ENCODE peak calls at places on chromosomes 7 and 10, in ten cellular contexts. Z is CD8-positive, alpha-beta T cell; L is fibroblast of mammary gland; B is endothelial cell; V is retinal pigment epithelial cell; P is neural crest cell; M is tibial artery; S is GM13977; F is A549; X is B cell. C is an unnamed sample.

GRCh38 chr7:6545398-6546126 is 5.7 kb downstream of the GRID2IP start:
- DNase-seq in S (no peak), L (no peak), V (no peak), X (no peak), M (no peak), F (no peak), B (no peak), Z (no peak), P (no peak), C (no peak)

GRCh38 chr7:47329320-47329926 is 252.5 kb downstream of the TNS3 start:
- DNase-seq in S (no peak), M (no peak), V (no peak), F (no peak), P (no peak), X (no peak), Z (no peak), B (peak), L (no peak), C (no peak)

GRCh38 chr7:149846436-149847046 is 8.4 kb downstream of the ZNF862 start:
- DNase-seq in V (no peak), M (no peak), S (peak), L (no peak), Z (no peak), F (no peak), X (no peak), P (no peak), B (no peak), C (no peak)

GRCh38 chr10:28686835-28687682 is 9.7 kb downstream of the BAMBI start:
- DNase-seq in V (no peak), X (no peak), P (no peak), L (no peak), M (no peak), S (no peak), F (no peak), Z (no peak), B (no peak), C (no peak)

GRCh38 chr7:94272821-94273583 is 121.7 kb upstream of the COL1A2 start:
- DNase-seq in S (no peak), X (no peak), M (no peak), B (no peak), P (no peak), Z (no peak), L (no peak), F (no peak), V (no peak), C (no peak)

GRCh38 chr10:17751781-17752445 is at the start of gene TMEM236:
- DNase-seq in S (no peak), F (no peak), X (no peak), Z (no peak), V (no peak), L (no peak), P (no peak), B (no peak), M (no peak), C (no peak)

GRCh38 chr10:120019568-120019967 is 127.0 kb downstream of the SEC23IP start:
- DNase-seq in X (no peak), S (no peak), Z (no peak), L (no peak), M (no peak), B (no peak), F (no peak), P (no peak), V (no peak), C (no peak)

GRCh38 chr10:42596196-42596595 is 42.2 kb downstream of the ZNF33B start:
- DNase-seq in Z (no peak), L (no peak), P (no peak), F (no peak), V (no peak), S (no peak), X (no peak), B (no peak), M (no peak), C (no peak)

GRCh38 chr7:74017122-74017521 is 10.9 kb upstream of the ELN start:
- DNase-seq in B (no peak), L (no peak), V (no peak), F (no peak), Z (no peak), M (no peak), P (no peak), S (no peak), X (no peak), C (no peak)

GRCh38 chr10:52319926-52320325 is 5.8 kb downstream of the DKK1 start:
- DNase-seq in P (no peak), X (no peak), F (no peak), B (no peak), Z (no peak), M (no peak), V (no peak), S (no peak), L (peak), C (no peak)

GRCh38 chr10:48690791-48691660 is 6.4 kb downstream of the WDFY4 start:
- DNase-seq in F (no peak), V (no peak), S (no peak), X (peak), Z (no peak), B (no peak), L (no peak), P (no peak), M (no peak), C (no peak)

GRCh38 chr10:78578929-78579328 is 489.8 kb upstream of the ZMIZ1 start:
- DNase-seq in F (no peak), B (no peak), P (no peak), Z (no peak), V (no peak), M (no peak), X (peak), L (peak), S (no peak), C (peak)

GRCh38 chr10:127552446-127552845 is 3.3 kb downstream of the NPS start:
- DNase-seq in S (no peak), Z (no peak), F (no peak), M (no peak), P (no peak), B (no peak), L (peak), X (no peak), V (no peak), C (no peak)

GRCh38 chr10:43622022-43622421 is 15.8 kb downstream of the ZNF485 start:
- DNase-seq in Z (no peak), X (no peak), S (no peak), V (no peak), M (no peak), L (no peak), F (no peak), B (no peak), P (no peak), C (no peak)

GRCh38 chr10:116849271-116850057 is at the start of gene ENO4:
- DNase-seq in V (peak), P (peak), M (peak), L (peak), B (peak), S (peak), X (peak), F (peak), Z (no peak), C (peak)

GRCh38 chr10:86057708-86058107 is 308.9 kb downstream of the GRID1 start:
- DNase-seq in F (no peak), X (no peak), P (no peak), S (no peak), M (no peak), B (no peak), V (no peak), Z (no peak), L (no peak), C (no peak)

GRCh38 chr7:122511268-122511667 is 187.6 kb downstream of the RNF133 start:
- DNase-seq in M (no peak), Z (no peak), B (no peak), X (no peak), P (no peak), V (no peak), F (no peak), S (no peak), L (no peak), C (no peak)

GRCh38 chr10:80501381-80501912 is 36.3 kb upstream of the SH2D4B start:
- DNase-seq in F (no peak), Z (no peak), V (no peak), M (no peak), P (no peak), X (no peak), S (no peak), B (no peak), L (no peak), C (peak)

GRCh38 chr10:75195035-75195763 is 15.4 kb upstream of the VDAC2 start:
- DNase-seq in F (no peak), B (no peak), V (peak), P (no peak), Z (no peak), M (no peak), L (peak), S (no peak), X (no peak), C (no peak)

GRCh38 chr7:158512869-158513268 is 74.8 kb downstream of the PTPRN2 start:
- DNase-seq in S (no peak), Z (no peak), B (no peak), P (no peak), L (no peak), F (no peak), M (no peak), V (no peak), X (no peak), C (no peak)

GRCh38 chr10:61751599-61751998 is 88.9 kb downstream of the CABCOCO1 start:
- DNase-seq in M (no peak), X (no peak), F (no peak), Z (no peak), P (no peak), S (no peak), V (no peak), B (no peak), L (no peak), C (no peak)

GRCh38 chr7:22357311-22358175 is 589 bp upstream of the RAPGEF5 start:
- DNase-seq in S (peak), X (no peak), B (peak), P (peak), L (peak), F (peak), V (no peak), Z (no peak), M (no peak), C (no peak)

DNA sequence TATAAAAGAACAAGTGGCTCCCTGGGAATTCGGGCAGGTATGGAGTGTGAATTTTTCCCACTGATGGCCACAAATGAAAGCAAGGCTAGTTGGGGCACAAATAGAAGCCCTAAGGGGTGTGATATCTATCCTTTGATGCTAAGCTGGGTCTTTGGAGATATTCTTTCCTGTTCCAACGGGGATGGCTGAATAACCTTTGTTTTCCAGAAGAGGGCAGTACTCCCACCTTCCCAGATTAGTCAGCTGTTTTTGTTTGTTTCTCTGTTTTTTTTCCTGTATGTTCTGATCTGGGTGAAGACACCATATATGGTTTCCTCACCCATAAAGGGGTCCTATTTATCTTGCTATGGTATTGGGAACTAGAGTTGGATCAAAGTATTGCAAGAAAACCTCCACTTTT is 947.7 kb upstream of the SORCS1 start:
- DNase-seq in V (no peak), B (no peak), L (peak), X (no peak), P (no peak), F (no peak), Z (no peak), S (no peak), M (no peak), C (no peak)
- TF ChIP-seq CTCF in V (peak), B (peak), L (peak), X (no peak), P (peak), F (no peak), Z (no peak), S (peak), M (no peak), C (peak)

GRCh38 chr7:128939861-128940410 is 2.2 kb downstream of the IRF5 start:
- DNase-seq in S (peak), V (no peak), M (no peak), Z (no peak), X (peak), B (no peak), L (no peak), F (no peak), P (no peak), C (peak)
- TF ChIP-seq CTCF in S (peak), V (no peak), M (no peak), Z (no peak), X (no peak), B (no peak), L (no peak), F (no peak), P (no peak), C (no peak)

GRCh38 chr10:35027567-35027966 is 62.6 kb downstream of the CUL2 start:
- DNase-seq in Z (no peak), M (no peak), L (peak), F (no peak), P (no peak), V (no peak), X (no peak), B (no peak), S (no peak), C (no peak)
- TF ChIP-seq CTCF in Z (no peak), M (peak), L (peak), F (peak), P (peak), V (peak), X (no peak), B (peak), S (peak), C (peak)

GRCh38 chr7:96709381-96710228 is at the start of gene SEM1:
- DNase-seq in V (peak), B (peak), F (peak), P (peak), X (peak), S (peak), M (peak), Z (peak), L (peak), C (peak)
- TF ChIP-seq CTCF in V (no peak), B (no peak), F (no peak), P (no peak), X (no peak), S (no peak), M (no peak), Z (no peak), L (no peak), C (no peak)

DNA sequence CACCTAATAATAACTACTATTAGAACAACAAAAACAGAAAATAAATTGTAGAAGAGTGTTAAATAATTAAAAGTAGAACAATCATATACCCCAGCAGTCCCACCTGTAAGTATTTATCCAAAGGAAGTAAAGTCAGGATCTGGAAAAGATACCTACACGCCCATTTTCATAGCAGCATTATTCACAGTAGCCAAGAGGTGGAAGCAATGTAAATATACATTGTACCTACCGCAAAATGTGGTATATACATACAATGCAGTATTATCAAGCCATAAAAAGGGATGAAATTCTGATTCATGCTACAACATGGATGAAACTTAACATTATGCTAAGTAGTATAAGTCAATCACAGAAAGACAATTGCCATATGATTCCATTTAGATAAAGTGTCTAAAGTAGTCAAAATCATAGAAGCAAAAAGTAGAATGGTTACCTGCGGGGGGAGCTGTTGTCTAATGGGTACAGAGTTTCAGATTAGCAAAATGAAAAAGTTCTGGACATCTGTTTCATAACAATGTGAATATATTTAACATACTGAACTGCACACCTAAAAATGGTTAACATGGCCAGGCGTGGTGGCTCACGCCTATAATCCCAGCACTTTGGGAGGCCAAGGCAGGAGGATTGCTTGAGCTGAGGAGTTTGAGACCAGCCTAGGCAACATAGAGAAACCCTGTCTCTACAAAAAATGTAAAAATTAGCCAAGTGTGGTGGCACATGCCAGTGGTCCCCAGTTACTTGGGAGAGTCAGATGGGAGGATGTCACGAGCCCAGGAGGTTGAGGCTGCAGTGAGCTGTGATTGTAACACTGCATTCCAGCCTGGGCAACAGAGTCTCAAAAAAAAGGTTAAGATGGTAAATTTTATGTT is 6.0 kb upstream of the TMED4 start:
- DNase-seq in V (no peak), M (peak), B (peak), L (peak), P (no peak), S (peak), Z (peak), X (peak), F (no peak), C (no peak)
- TF ChIP-seq CTCF in V (peak), M (peak), B (peak), L (peak), P (peak), S (peak), Z (peak), X (peak), F (peak), C (peak)